ENCODE peak calls at places on chromosomes 13 and 19, in five cellular contexts. One of them, this sample, is unnamed.

GRCh38 chr13:106038752-106039151 is 496.7 kb downstream of the EFNB2 start:
- DNase-seq in astrocyte of the spinal cord: peak
- DNase-seq in colonic mucosa: no peak
- DNase-seq in heart left ventricle: no peak
- DNase-seq in tibial artery: no peak
- DNase-seq in this sample: peak

GRCh38 chr13:39462456-39462855 is 140.5 kb downstream of the LHFPL6 start:
- DNase-seq in colonic mucosa: no peak
- DNase-seq in astrocyte of the spinal cord: peak
- DNase-seq in tibial artery: no peak
- DNase-seq in heart left ventricle: no peak
- DNase-seq in this sample: peak

GRCh38 chr13:32415019-32415418 is 12.9 kb downstream of the N4BP2L1 start:
- DNase-seq in heart left ventricle: no peak
- DNase-seq in tibial artery: no peak
- DNase-seq in colonic mucosa: peak
- DNase-seq in astrocyte of the spinal cord: no peak
- DNase-seq in this sample: peak

GRCh38 chr19:51368366-51369282 is at the start of gene CLDND2:
- DNase-seq in astrocyte of the spinal cord: no peak
- DNase-seq in heart left ventricle: no peak
- DNase-seq in colonic mucosa: no peak
- DNase-seq in tibial artery: no peak
- DNase-seq in this sample: no peak

GRCh38 chr13:100363351-100363750 is 225.2 kb downstream of the GGACT start:
- DNase-seq in astrocyte of the spinal cord: peak
- DNase-seq in colonic mucosa: no peak
- DNase-seq in heart left ventricle: no peak
- DNase-seq in tibial artery: no peak
- DNase-seq in this sample: peak

GRCh38 chr13:100546713-100547405 is 41.7 kb downstream of the GGACT start:
- DNase-seq in astrocyte of the spinal cord: no peak
- DNase-seq in heart left ventricle: no peak
- DNase-seq in tibial artery: peak
- DNase-seq in colonic mucosa: no peak
- DNase-seq in this sample: no peak

GRCh38 chr19:50326101-50326664 is 3.0 kb downstream of the KCNC3 start:
- DNase-seq in tibial artery: no peak
- DNase-seq in heart left ventricle: no peak
- DNase-seq in colonic mucosa: no peak
- DNase-seq in astrocyte of the spinal cord: no peak
- DNase-seq in this sample: no peak

GRCh38 chr19:13036366-13036976 is 41.2 kb downstream of the NFIX start:
- DNase-seq in tibial artery: peak
- DNase-seq in colonic mucosa: peak
- DNase-seq in astrocyte of the spinal cord: peak
- DNase-seq in heart left ventricle: no peak
- DNase-seq in this sample: peak

GRCh38 chr13:77511552-77511951 is 24.0 kb upstream of the SCEL start:
- DNase-seq in colonic mucosa: no peak
- DNase-seq in heart left ventricle: no peak
- DNase-seq in tibial artery: no peak
- DNase-seq in astrocyte of the spinal cord: no peak
- DNase-seq in this sample: no peak

GRCh38 chr19:48513289-48514122 is 1.9 kb upstream of the LMTK3 start:
- DNase-seq in astrocyte of the spinal cord: peak
- DNase-seq in tibial artery: no peak
- DNase-seq in heart left ventricle: peak
- DNase-seq in colonic mucosa: peak
- DNase-seq in this sample: peak

GRCh38 chr19:45041125-45041524 is 2.3 kb downstream of the CLASRP start:
- DNase-seq in colonic mucosa: no peak
- DNase-seq in heart left ventricle: no peak
- DNase-seq in tibial artery: no peak
- DNase-seq in astrocyte of the spinal cord: no peak
- DNase-seq in this sample: no peak

GRCh38 chr19:8441725-8442544 is 2.8 kb upstream of the HNRNPM start:
- DNase-seq in tibial artery: peak
- DNase-seq in colonic mucosa: no peak
- DNase-seq in heart left ventricle: no peak
- DNase-seq in astrocyte of the spinal cord: no peak
- DNase-seq in this sample: no peak

GRCh38 chr19:7010722-7011593 is 10.3 kb downstream of the MBD3L2B start:
- DNase-seq in colonic mucosa: peak
- DNase-seq in astrocyte of the spinal cord: no peak
- DNase-seq in heart left ventricle: no peak
- DNase-seq in tibial artery: no peak
- DNase-seq in this sample: no peak

GRCh38 chr13:110651271-110651670 is 35.9 kb downstream of the NAXD start:
- DNase-seq in tibial artery: no peak
- DNase-seq in astrocyte of the spinal cord: no peak
- DNase-seq in heart left ventricle: no peak
- DNase-seq in colonic mucosa: no peak
- DNase-seq in this sample: no peak

GRCh38 chr13:102286326-102286725 is 115.5 kb downstream of the FGF14 start:
- DNase-seq in astrocyte of the spinal cord: peak
- DNase-seq in heart left ventricle: no peak
- DNase-seq in colonic mucosa: no peak
- DNase-seq in tibial artery: no peak
- DNase-seq in this sample: peak

GRCh38 chr19:47414469-47414868 is 4.9 kb downstream of the MEIS3 start:
- DNase-seq in heart left ventricle: no peak
- DNase-seq in colonic mucosa: no peak
- DNase-seq in tibial artery: no peak
- DNase-seq in astrocyte of the spinal cord: no peak
- DNase-seq in this sample: no peak
- TF ChIP-seq CTCF in heart left ventricle: no peak
- TF ChIP-seq CTCF in colonic mucosa: no peak
- TF ChIP-seq CTCF in tibial artery: no peak
- TF ChIP-seq CTCF in astrocyte of the spinal cord: peak
- TF ChIP-seq CTCF in this sample: peak

GRCh38 chr13:25468330-25469178 is 96.8 kb downstream of the ATP8A2 start:
- DNase-seq in astrocyte of the spinal cord: peak
- DNase-seq in tibial artery: no peak
- DNase-seq in colonic mucosa: no peak
- DNase-seq in heart left ventricle: no peak
- DNase-seq in this sample: peak
- H3K4me3 ChIP-seq in astrocyte of the spinal cord: peak
- H3K4me3 ChIP-seq in tibial artery: no peak
- H3K4me3 ChIP-seq in colonic mucosa: no peak
- H3K4me3 ChIP-seq in heart left ventricle: no peak
- H3K4me3 ChIP-seq in this sample: no peak

GRCh38 chr19:15008308-15008707 is 28.6 kb upstream of the SLC1A6 start:
- DNase-seq in astrocyte of the spinal cord: no peak
- DNase-seq in heart left ventricle: no peak
- DNase-seq in colonic mucosa: no peak
- DNase-seq in tibial artery: no peak
- DNase-seq in this sample: no peak

GRCh38 chr19:15015946-15016542 is 33.2 kb upstream of the CASP14 start:
- DNase-seq in colonic mucosa: no peak
- DNase-seq in tibial artery: no peak
- DNase-seq in astrocyte of the spinal cord: no peak
- DNase-seq in heart left ventricle: no peak
- DNase-seq in this sample: peak

GRCh38 chr19:15014579-15014978 is 34.7 kb upstream of the CASP14 start:
- DNase-seq in colonic mucosa: no peak
- DNase-seq in astrocyte of the spinal cord: no peak
- DNase-seq in heart left ventricle: no peak
- DNase-seq in tibial artery: no peak
- DNase-seq in this sample: no peak

GRCh38 chr19:15010497-15011255 is 31.0 kb upstream of the SLC1A6 start:
- DNase-seq in heart left ventricle: no peak
- DNase-seq in tibial artery: no peak
- DNase-seq in colonic mucosa: no peak
- DNase-seq in astrocyte of the spinal cord: no peak
- DNase-seq in this sample: no peak
- TF ChIP-seq CTCF in heart left ventricle: no peak
- TF ChIP-seq CTCF in tibial artery: no peak
- TF ChIP-seq CTCF in colonic mucosa: no peak
- TF ChIP-seq CTCF in astrocyte of the spinal cord: no peak
- TF ChIP-seq CTCF in this sample: no peak

DNA sequence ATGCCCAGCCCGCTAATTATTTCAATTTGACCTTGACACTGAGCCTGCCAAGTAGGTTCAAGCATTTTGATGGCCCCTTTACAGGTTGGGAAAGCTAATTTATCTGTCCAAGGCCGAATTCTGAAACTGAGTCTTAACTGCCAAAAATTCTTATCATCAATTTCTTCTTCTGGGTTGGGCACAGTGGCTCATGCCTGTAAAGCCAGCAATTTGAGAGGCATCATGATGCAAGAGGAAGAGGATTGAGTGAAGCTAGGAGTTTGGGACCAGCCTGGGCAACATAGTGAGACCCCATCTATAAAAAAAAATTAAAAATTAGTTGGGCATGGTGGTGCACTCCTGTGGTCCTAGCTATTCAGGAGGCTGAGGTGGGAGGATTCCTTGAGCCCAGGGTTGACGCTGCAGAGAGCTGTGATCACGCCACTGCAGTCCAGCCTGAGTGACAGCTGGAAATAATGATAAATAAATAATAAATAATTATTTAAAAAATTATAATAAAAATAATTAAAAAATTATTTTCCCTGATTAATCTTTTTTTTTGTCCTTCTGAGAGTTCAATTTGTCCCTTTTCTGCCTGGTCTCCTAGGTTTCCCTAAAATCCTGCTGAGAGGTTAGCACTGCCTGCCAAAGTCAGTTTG is 1.3 kb upstream of the LDLR start:
- DNase-seq in tibial artery: no peak
- DNase-seq in astrocyte of the spinal cord: no peak
- DNase-seq in heart left ventricle: no peak
- DNase-seq in colonic mucosa: no peak
- DNase-seq in this sample: no peak
- H3K4me3 ChIP-seq in tibial artery: no peak
- H3K4me3 ChIP-seq in astrocyte of the spinal cord: no peak
- H3K4me3 ChIP-seq in heart left ventricle: no peak
- H3K4me3 ChIP-seq in colonic mucosa: no peak
- H3K4me3 ChIP-seq in this sample: peak

GRCh38 chr13:91804724-91805123 is 406.3 kb downstream of the GPC5 start:
- DNase-seq in heart left ventricle: no peak
- DNase-seq in astrocyte of the spinal cord: no peak
- DNase-seq in tibial artery: no peak
- DNase-seq in colonic mucosa: no peak
- DNase-seq in this sample: no peak

GRCh38 chr13:91809161-91809560 is 410.7 kb downstream of the GPC5 start:
- DNase-seq in astrocyte of the spinal cord: no peak
- DNase-seq in heart left ventricle: no peak
- DNase-seq in tibial artery: no peak
- DNase-seq in colonic mucosa: no peak
- DNase-seq in this sample: no peak

GRCh38 chr13:91802957-91803356 is 404.5 kb downstream of the GPC5 start:
- DNase-seq in heart left ventricle: no peak
- DNase-seq in tibial artery: no peak
- DNase-seq in colonic mucosa: no peak
- DNase-seq in astrocyte of the spinal cord: no peak
- DNase-seq in this sample: no peak

GRCh38 chr13:91805605-91806004 is 407.2 kb downstream of the GPC5 start:
- DNase-seq in astrocyte of the spinal cord: no peak
- DNase-seq in colonic mucosa: no peak
- DNase-seq in heart left ventricle: no peak
- DNase-seq in tibial artery: no peak
- DNase-seq in this sample: peak
- TF ChIP-seq CTCF in astrocyte of the spinal cord: peak
- TF ChIP-seq CTCF in colonic mucosa: no peak
- TF ChIP-seq CTCF in heart left ventricle: no peak
- TF ChIP-seq CTCF in tibial artery: no peak
- TF ChIP-seq CTCF in this sample: peak

DNA sequence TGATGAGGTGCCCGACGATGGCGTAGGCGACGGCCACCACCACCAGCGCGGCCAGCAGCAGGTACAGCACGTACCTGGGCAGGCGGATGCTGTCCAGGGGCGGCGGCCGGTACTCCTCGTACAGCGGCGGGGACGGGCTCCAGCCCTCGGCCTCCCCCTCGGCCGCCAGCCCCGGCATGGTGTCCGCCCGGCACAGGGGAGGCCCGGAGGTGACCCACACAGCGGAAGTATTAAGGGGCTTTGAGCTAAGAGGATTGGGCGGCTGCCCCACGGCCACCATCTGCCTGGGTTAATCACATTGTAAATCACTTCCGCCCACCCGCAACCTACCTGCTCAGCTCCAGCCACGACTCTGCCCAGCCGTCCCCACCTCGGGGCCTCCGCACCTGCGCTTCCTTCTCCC is at the start of gene SMIM44:
- DNase-seq in colonic mucosa: peak
- DNase-seq in tibial artery: no peak
- DNase-seq in heart left ventricle: no peak
- DNase-seq in astrocyte of the spinal cord: no peak
- DNase-seq in this sample: no peak
- H3K4me3 ChIP-seq in colonic mucosa: peak
- H3K4me3 ChIP-seq in tibial artery: no peak
- H3K4me3 ChIP-seq in heart left ventricle: no peak
- H3K4me3 ChIP-seq in astrocyte of the spinal cord: no peak
- H3K4me3 ChIP-seq in this sample: no peak

DNA sequence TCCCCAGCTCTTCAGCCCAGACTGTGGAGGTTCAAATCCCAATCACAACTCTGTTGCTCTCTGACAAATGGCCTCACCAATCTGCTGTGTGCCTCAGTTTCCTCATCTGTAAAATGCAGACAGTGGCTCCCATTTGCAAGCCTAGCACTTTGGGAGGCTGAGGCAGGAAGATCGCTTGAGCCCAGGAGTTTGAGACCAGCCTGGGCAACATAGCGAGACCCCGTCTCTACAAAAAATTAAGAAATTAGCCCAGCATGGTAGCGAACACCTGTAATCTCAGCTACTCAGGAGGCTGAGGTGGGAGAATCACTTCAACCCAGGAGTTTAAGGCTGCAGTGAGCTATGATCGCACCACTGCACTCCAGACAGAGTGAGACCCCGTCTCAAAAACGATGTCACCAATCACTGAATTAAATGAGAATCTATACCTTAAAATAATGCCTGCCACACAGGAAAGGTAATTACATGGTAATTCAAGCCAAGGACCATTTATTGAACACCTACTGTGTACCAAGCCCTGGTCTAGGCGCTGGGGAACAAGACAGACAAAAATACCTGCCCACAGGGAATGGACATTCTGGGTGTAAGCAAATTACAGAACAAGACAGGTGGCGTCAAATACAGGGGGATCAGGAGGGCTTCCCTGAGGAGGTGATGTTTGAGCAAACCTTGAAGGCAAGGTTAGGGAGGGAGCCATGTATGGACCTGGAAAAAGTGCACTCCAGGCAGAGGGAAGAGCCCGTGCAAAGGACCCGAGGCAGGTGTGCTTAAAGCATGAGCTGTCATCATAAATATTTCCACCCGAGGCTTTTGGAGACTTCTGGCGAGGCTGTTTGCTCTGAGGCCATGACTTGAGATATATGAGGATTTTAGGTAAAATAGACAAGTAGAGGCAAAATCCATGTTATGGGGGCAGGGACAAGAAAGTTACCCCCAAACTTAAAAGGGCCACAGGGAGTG is 7.7 kb downstream of the NR2F6 start:
- DNase-seq in heart left ventricle: no peak
- DNase-seq in astrocyte of the spinal cord: no peak
- DNase-seq in tibial artery: no peak
- DNase-seq in colonic mucosa: no peak
- DNase-seq in this sample: no peak
- TF ChIP-seq CTCF in heart left ventricle: no peak
- TF ChIP-seq CTCF in astrocyte of the spinal cord: no peak
- TF ChIP-seq CTCF in tibial artery: no peak
- TF ChIP-seq CTCF in colonic mucosa: no peak
- TF ChIP-seq CTCF in this sample: no peak

GRCh38 chr13:49898792-49899191 is 37.3 kb downstream of the SPRYD7 start:
- DNase-seq in tibial artery: no peak
- DNase-seq in colonic mucosa: no peak
- DNase-seq in heart left ventricle: no peak
- DNase-seq in astrocyte of the spinal cord: no peak
- DNase-seq in this sample: no peak
- H3K4me3 ChIP-seq in tibial artery: no peak
- H3K4me3 ChIP-seq in colonic mucosa: no peak
- H3K4me3 ChIP-seq in heart left ventricle: no peak
- H3K4me3 ChIP-seq in astrocyte of the spinal cord: no peak
- H3K4me3 ChIP-seq in this sample: no peak